ENCODE peak calls at places on chromosomes 7 and 10, in nine cellular contexts. One of them, this sample, is unnamed. For H3K4me1 and H3K9me3, the result is how much of the 10 kb centered on the place peaks cover.

GRCh38 chr10:100374137-100374655 is 27.2 kb downstream of the SCD start:
- DNase-seq in heart right ventricle: no peak
- DNase-seq in naive thymus-derived CD4-positive, alpha-beta T cell: no peak
- DNase-seq in neural progenitor cell: peak
- DNase-seq in mucosa of descending colon: no peak
- DNase-seq in heart left ventricle: no peak
- DNase-seq in ovary: no peak
- DNase-seq in GM23248: peak
- DNase-seq in HCT116: no peak
- DNase-seq in this sample: no peak

GRCh38 chr7:159109092-159110035 is 35.3 kb downstream of the VIPR2 start:
- DNase-seq in heart right ventricle: no peak
- DNase-seq in naive thymus-derived CD4-positive, alpha-beta T cell: no peak
- DNase-seq in neural progenitor cell: no peak
- DNase-seq in mucosa of descending colon: no peak
- DNase-seq in heart left ventricle: no peak
- DNase-seq in ovary: peak
- DNase-seq in GM23248: no peak
- DNase-seq in HCT116: no peak
- DNase-seq in this sample: no peak

GRCh38 chr7:78673272-78673671 is 780.2 kb downstream of the MAGI2 start:
- DNase-seq in heart right ventricle: no peak
- DNase-seq in naive thymus-derived CD4-positive, alpha-beta T cell: no peak
- DNase-seq in neural progenitor cell: no peak
- DNase-seq in mucosa of descending colon: no peak
- DNase-seq in heart left ventricle: no peak
- DNase-seq in ovary: no peak
- DNase-seq in GM23248: no peak
- DNase-seq in HCT116: no peak
- DNase-seq in this sample: no peak

GRCh38 chr10:119198438-119198837 is 8.9 kb upstream of the GRK5 start:
- DNase-seq in heart right ventricle: no peak
- DNase-seq in naive thymus-derived CD4-positive, alpha-beta T cell: peak
- DNase-seq in neural progenitor cell: peak
- DNase-seq in mucosa of descending colon: no peak
- DNase-seq in heart left ventricle: no peak
- DNase-seq in ovary: no peak
- DNase-seq in GM23248: peak
- DNase-seq in HCT116: no peak
- DNase-seq in this sample: no peak

GRCh38 chr7:6443372-6443941 is 4.3 kb downstream of the DAGLB start:
- DNase-seq in heart right ventricle: no peak
- DNase-seq in naive thymus-derived CD4-positive, alpha-beta T cell: no peak
- DNase-seq in neural progenitor cell: no peak
- DNase-seq in mucosa of descending colon: no peak
- DNase-seq in heart left ventricle: no peak
- DNase-seq in ovary: no peak
- DNase-seq in GM23248: peak
- DNase-seq in HCT116: peak
- DNase-seq in this sample: no peak

GRCh38 chr10:69383485-69384089 is 33.1 kb downstream of the TACR2 start:
- DNase-seq in heart right ventricle: no peak
- DNase-seq in naive thymus-derived CD4-positive, alpha-beta T cell: no peak
- DNase-seq in neural progenitor cell: no peak
- DNase-seq in mucosa of descending colon: no peak
- DNase-seq in heart left ventricle: peak
- DNase-seq in ovary: no peak
- DNase-seq in GM23248: peak
- DNase-seq in HCT116: no peak
- DNase-seq in this sample: no peak

GRCh38 chr7:963236-964078 is 9.0 kb upstream of the ADAP1 start:
- DNase-seq in heart right ventricle: no peak
- DNase-seq in naive thymus-derived CD4-positive, alpha-beta T cell: peak
- DNase-seq in neural progenitor cell: peak
- DNase-seq in mucosa of descending colon: peak
- DNase-seq in heart left ventricle: no peak
- DNase-seq in ovary: peak
- DNase-seq in GM23248: no peak
- DNase-seq in HCT116: no peak
- DNase-seq in this sample: no peak

GRCh38 chr10:123326674-123327073 is 172.5 kb downstream of the BUB3 start:
- DNase-seq in heart right ventricle: no peak
- DNase-seq in naive thymus-derived CD4-positive, alpha-beta T cell: no peak
- DNase-seq in neural progenitor cell: no peak
- DNase-seq in mucosa of descending colon: no peak
- DNase-seq in heart left ventricle: no peak
- DNase-seq in ovary: no peak
- DNase-seq in GM23248: no peak
- DNase-seq in HCT116: no peak
- DNase-seq in this sample: no peak

GRCh38 chr10:102815790-102816549 is 21.2 kb downstream of the CYP17A1 start:
- DNase-seq in heart right ventricle: peak
- DNase-seq in naive thymus-derived CD4-positive, alpha-beta T cell: no peak
- DNase-seq in neural progenitor cell: no peak
- DNase-seq in mucosa of descending colon: no peak
- DNase-seq in heart left ventricle: peak
- DNase-seq in ovary: peak
- DNase-seq in GM23248: peak
- DNase-seq in HCT116: no peak
- DNase-seq in this sample: no peak

GRCh38 chr7:972670-973309 is 2.6 kb downstream of the COX19 start:
- DNase-seq in heart right ventricle: no peak
- DNase-seq in naive thymus-derived CD4-positive, alpha-beta T cell: no peak
- DNase-seq in neural progenitor cell: no peak
- DNase-seq in mucosa of descending colon: no peak
- DNase-seq in heart left ventricle: no peak
- DNase-seq in ovary: no peak
- DNase-seq in GM23248: no peak
- DNase-seq in HCT116: no peak
- DNase-seq in this sample: no peak

GRCh38 chr10:31944071-31944433 is 15.4 kb upstream of the ARHGAP12 start:
- DNase-seq in heart right ventricle: no peak
- DNase-seq in naive thymus-derived CD4-positive, alpha-beta T cell: no peak
- DNase-seq in neural progenitor cell: no peak
- DNase-seq in mucosa of descending colon: no peak
- DNase-seq in heart left ventricle: no peak
- DNase-seq in ovary: no peak
- DNase-seq in GM23248: no peak
- DNase-seq in HCT116: no peak
- DNase-seq in this sample: no peak
- H3K4me1 ChIP-seq in heart right ventricle: under half
- H3K4me1 ChIP-seq in naive thymus-derived CD4-positive, alpha-beta T cell: under half
- H3K4me1 ChIP-seq in neural progenitor cell: under half
- H3K4me1 ChIP-seq in mucosa of descending colon: under half
- H3K4me1 ChIP-seq in heart left ventricle: under half
- H3K4me1 ChIP-seq in ovary: under half
- H3K4me1 ChIP-seq in GM23248: half or more
- H3K4me1 ChIP-seq in HCT116: half or more
- H3K4me1 ChIP-seq in this sample: under half

GRCh38 chr10:37681617-37681999 is 175.8 kb downstream of the ZNF248 start:
- DNase-seq in heart right ventricle: no peak
- DNase-seq in naive thymus-derived CD4-positive, alpha-beta T cell: no peak
- DNase-seq in neural progenitor cell: no peak
- DNase-seq in mucosa of descending colon: no peak
- DNase-seq in heart left ventricle: no peak
- DNase-seq in ovary: no peak
- DNase-seq in GM23248: no peak
- DNase-seq in HCT116: no peak
- DNase-seq in this sample: no peak

GRCh38 chr10:37684765-37685164 is 172.6 kb downstream of the ZNF248 start:
- DNase-seq in heart right ventricle: no peak
- DNase-seq in naive thymus-derived CD4-positive, alpha-beta T cell: no peak
- DNase-seq in neural progenitor cell: no peak
- DNase-seq in mucosa of descending colon: no peak
- DNase-seq in heart left ventricle: no peak
- DNase-seq in ovary: no peak
- DNase-seq in GM23248: no peak
- DNase-seq in HCT116: no peak
- DNase-seq in this sample: no peak

GRCh38 chr10:37682617-37683016 is 174.8 kb downstream of the ZNF248 start:
- DNase-seq in heart right ventricle: no peak
- DNase-seq in naive thymus-derived CD4-positive, alpha-beta T cell: no peak
- DNase-seq in neural progenitor cell: no peak
- DNase-seq in mucosa of descending colon: no peak
- DNase-seq in heart left ventricle: no peak
- DNase-seq in ovary: no peak
- DNase-seq in GM23248: no peak
- DNase-seq in HCT116: no peak
- DNase-seq in this sample: no peak

GRCh38 chr10:37687581-37687980 is 169.8 kb downstream of the ZNF248 start:
- DNase-seq in heart right ventricle: no peak
- DNase-seq in naive thymus-derived CD4-positive, alpha-beta T cell: no peak
- DNase-seq in neural progenitor cell: no peak
- DNase-seq in mucosa of descending colon: no peak
- DNase-seq in heart left ventricle: no peak
- DNase-seq in ovary: no peak
- DNase-seq in GM23248: no peak
- DNase-seq in HCT116: no peak
- DNase-seq in this sample: no peak

DNA sequence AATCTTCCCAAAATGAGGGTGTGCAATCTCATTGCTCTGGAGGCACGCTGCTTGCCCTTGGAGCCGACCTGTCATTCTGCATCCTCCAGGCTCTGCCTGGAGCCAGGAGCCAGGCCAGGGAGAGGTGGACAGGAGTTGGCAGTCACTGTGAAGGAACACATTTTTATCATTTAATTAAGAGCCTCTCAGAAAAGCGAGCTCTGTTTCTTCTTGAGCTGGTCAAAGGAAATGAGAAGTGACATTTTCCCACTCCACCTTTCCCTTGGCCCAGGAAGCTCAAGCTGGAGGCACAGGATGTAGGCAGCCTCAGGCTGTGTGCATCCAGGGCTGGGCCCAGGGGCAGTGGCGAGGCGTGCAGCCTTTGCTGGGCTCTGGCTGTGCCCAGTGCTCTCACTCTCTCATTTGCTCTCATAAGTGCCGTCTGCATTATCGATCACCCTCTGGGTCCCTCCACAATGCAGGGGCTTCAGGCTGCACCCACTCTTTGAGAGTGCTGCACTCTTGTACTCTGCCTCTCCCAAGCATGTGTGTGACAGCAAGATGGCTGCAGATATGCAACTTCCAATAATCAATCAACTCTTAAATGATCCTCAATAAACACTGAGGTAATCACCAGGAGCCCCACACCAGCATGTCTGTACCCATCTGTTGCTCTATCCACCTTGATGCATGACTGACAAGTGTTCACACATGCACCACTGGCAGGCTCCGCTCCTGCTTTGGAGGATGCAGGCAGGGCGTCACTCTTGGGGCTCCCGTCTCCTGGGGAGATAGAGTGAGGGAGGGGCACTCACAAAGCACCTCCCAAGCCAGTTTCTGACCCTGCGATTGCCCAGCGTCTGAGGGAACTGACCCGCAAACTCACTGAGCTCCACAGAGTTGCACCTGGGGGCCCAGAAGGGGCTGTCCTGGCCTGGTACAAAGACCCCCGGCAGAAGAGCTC is 171.4 kb downstream of the ZNF248 start:
- DNase-seq in heart right ventricle: no peak
- DNase-seq in naive thymus-derived CD4-positive, alpha-beta T cell: no peak
- DNase-seq in neural progenitor cell: no peak
- DNase-seq in mucosa of descending colon: no peak
- DNase-seq in heart left ventricle: no peak
- DNase-seq in ovary: no peak
- DNase-seq in GM23248: no peak
- DNase-seq in HCT116: no peak
- DNase-seq in this sample: no peak
- H3K9me3 ChIP-seq in heart right ventricle: under half
- H3K9me3 ChIP-seq in naive thymus-derived CD4-positive, alpha-beta T cell: under half
- H3K9me3 ChIP-seq in neural progenitor cell: under half
- H3K9me3 ChIP-seq in mucosa of descending colon: half or more
- H3K9me3 ChIP-seq in heart left ventricle: under half
- H3K9me3 ChIP-seq in ovary: under half
- H3K9me3 ChIP-seq in GM23248: under half
- H3K9me3 ChIP-seq in HCT116: under half
- H3K9me3 ChIP-seq in this sample: under half

GRCh38 chr7:104973227-104973626 is 40.8 kb upstream of the KMT2E start:
- DNase-seq in heart right ventricle: no peak
- DNase-seq in naive thymus-derived CD4-positive, alpha-beta T cell: no peak
- DNase-seq in neural progenitor cell: no peak
- DNase-seq in mucosa of descending colon: no peak
- DNase-seq in heart left ventricle: no peak
- DNase-seq in ovary: no peak
- DNase-seq in GM23248: peak
- DNase-seq in HCT116: no peak
- DNase-seq in this sample: no peak

GRCh38 chr7:104971290-104972071 is 42.5 kb upstream of the KMT2E start:
- DNase-seq in heart right ventricle: no peak
- DNase-seq in naive thymus-derived CD4-positive, alpha-beta T cell: no peak
- DNase-seq in neural progenitor cell: no peak
- DNase-seq in mucosa of descending colon: no peak
- DNase-seq in heart left ventricle: no peak
- DNase-seq in ovary: no peak
- DNase-seq in GM23248: peak
- DNase-seq in HCT116: no peak
- DNase-seq in this sample: no peak

GRCh38 chr7:104976966-104977636 is 36.9 kb upstream of the KMT2E start:
- DNase-seq in heart right ventricle: no peak
- DNase-seq in naive thymus-derived CD4-positive, alpha-beta T cell: no peak
- DNase-seq in neural progenitor cell: no peak
- DNase-seq in mucosa of descending colon: no peak
- DNase-seq in heart left ventricle: no peak
- DNase-seq in ovary: no peak
- DNase-seq in GM23248: no peak
- DNase-seq in HCT116: no peak
- DNase-seq in this sample: no peak

GRCh38 chr7:104972510-104972909 is 41.5 kb upstream of the KMT2E start:
- DNase-seq in heart right ventricle: no peak
- DNase-seq in naive thymus-derived CD4-positive, alpha-beta T cell: no peak
- DNase-seq in neural progenitor cell: no peak
- DNase-seq in mucosa of descending colon: no peak
- DNase-seq in heart left ventricle: no peak
- DNase-seq in ovary: no peak
- DNase-seq in GM23248: peak
- DNase-seq in HCT116: no peak
- DNase-seq in this sample: no peak

DNA sequence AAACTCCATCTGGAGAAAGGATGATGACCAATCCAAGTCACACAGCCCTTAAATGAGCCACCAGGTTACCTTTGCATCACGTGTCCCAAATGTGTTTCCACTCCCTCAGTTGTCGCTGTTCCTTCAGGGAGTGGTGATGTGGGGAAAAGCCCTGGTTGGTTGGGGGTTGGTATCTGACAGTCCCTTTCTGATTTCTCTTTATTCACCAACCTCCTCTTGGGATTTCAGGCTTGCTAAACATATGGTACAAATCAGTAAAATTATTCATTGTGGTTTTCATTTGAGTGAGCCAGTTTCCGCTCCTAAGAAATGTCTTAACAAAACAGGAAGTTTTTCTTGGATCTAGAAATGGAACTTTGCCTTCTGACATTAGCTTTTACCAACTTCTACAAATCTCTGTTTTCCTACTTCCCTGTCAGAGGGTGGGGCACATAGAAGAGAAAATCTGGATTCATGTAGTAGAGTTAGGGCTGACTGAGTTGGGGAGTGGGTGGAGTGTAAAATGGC is 40.0 kb upstream of the KMT2E start:
- DNase-seq in heart right ventricle: no peak
- DNase-seq in naive thymus-derived CD4-positive, alpha-beta T cell: no peak
- DNase-seq in neural progenitor cell: no peak
- DNase-seq in mucosa of descending colon: no peak
- DNase-seq in heart left ventricle: no peak
- DNase-seq in ovary: no peak
- DNase-seq in GM23248: peak
- DNase-seq in HCT116: no peak
- DNase-seq in this sample: no peak
- H3K4me1 ChIP-seq in heart right ventricle: half or more
- H3K4me1 ChIP-seq in naive thymus-derived CD4-positive, alpha-beta T cell: under half
- H3K4me1 ChIP-seq in neural progenitor cell: under half
- H3K4me1 ChIP-seq in mucosa of descending colon: half or more
- H3K4me1 ChIP-seq in heart left ventricle: under half
- H3K4me1 ChIP-seq in ovary: under half
- H3K4me1 ChIP-seq in GM23248: half or more
- H3K4me1 ChIP-seq in HCT116: under half
- H3K4me1 ChIP-seq in this sample: under half

GRCh38 chr7:63047546-63047945 is 951.1 kb upstream of the ZNF722 start:
- DNase-seq in heart right ventricle: no peak
- DNase-seq in naive thymus-derived CD4-positive, alpha-beta T cell: no peak
- DNase-seq in neural progenitor cell: no peak
- DNase-seq in mucosa of descending colon: no peak
- DNase-seq in heart left ventricle: no peak
- DNase-seq in ovary: no peak
- DNase-seq in GM23248: no peak
- DNase-seq in HCT116: no peak
- DNase-seq in this sample: no peak
- H3K9me3 ChIP-seq in heart right ventricle: under half
- H3K9me3 ChIP-seq in naive thymus-derived CD4-positive, alpha-beta T cell: under half
- H3K9me3 ChIP-seq in neural progenitor cell: under half
- H3K9me3 ChIP-seq in mucosa of descending colon: half or more
- H3K9me3 ChIP-seq in heart left ventricle: under half
- H3K9me3 ChIP-seq in ovary: under half
- H3K9me3 ChIP-seq in GM23248: under half
- H3K9me3 ChIP-seq in HCT116: under half
- H3K9me3 ChIP-seq in this sample: under half